ENCODE peak calls at places on chromosome 17, in nine cellular contexts. P is CD4-positive, alpha-beta memory T cell; M is cardiac fibroblast; V is BJ; W is kidney epithelial cell; B is heart left ventricle; N is SJCRH30; I is small intestine; R is A549. O is an unnamed sample.

GRCh38 chr17:62856594-62856993 is 48.5 kb upstream of the MARCHF10 start:
- DNase-seq in P (no peak), M (no peak), V (no peak), W (no peak), B (no peak), N (no peak), I (no peak), R (no peak), O (no peak)

GRCh38 chr17:71412803-71413202 is 708.0 kb upstream of the SOX9 start:
- DNase-seq in P (no peak), M (peak; percentile 84), V (peak; percentile 92), W (peak; percentile 96), B (no peak), N (no peak), I (no peak), R (peak; percentile 84), O (peak; percentile 89)

GRCh38 chr17:64331946-64332493 is 58.6 kb downstream of the PECAM1 start:
- DNase-seq in P (no peak), M (peak; percentile 88), V (no peak), W (no peak), B (peak; percentile 76), N (no peak), I (no peak), R (no peak), O (peak; percentile 47)

GRCh38 chr17:62705781-62706597 is 78.5 kb downstream of the MRC2 start:
- DNase-seq in P (no peak), M (peak; percentile 41), V (no peak), W (no peak), B (no peak), N (no peak), I (no peak), R (no peak), O (peak; percentile 21)

GRCh38 chr17:68035131-68035522 is 408 bp upstream of the KPNA2 start:
- DNase-seq in P (no peak), M (no peak), V (no peak), W (no peak), B (peak; percentile 94), N (peak; percentile 94), I (no peak), R (no peak), O (no peak)

GRCh38 chr17:50111687-50112655 is 16.8 kb downstream of the PDK2 start:
- DNase-seq in P (no peak), M (no peak), V (no peak), W (no peak), B (peak; percentile 81), N (no peak), I (peak; percentile 40), R (no peak), O (no peak)

GRCh38 chr17:79484600-79485398 is 126.1 kb downstream of the RBFOX3 start:
- DNase-seq in P (no peak), M (no peak), V (no peak), W (no peak), B (no peak), N (no peak), I (no peak), R (no peak), O (no peak)

GRCh38 chr17:62165378-62165722 is 100.3 kb upstream of the MED13 start:
- DNase-seq in P (no peak), M (no peak), V (no peak), W (no peak), B (no peak), N (no peak), I (peak; percentile 91), R (no peak), O (no peak)

GRCh38 chr17:60864674-60865080 is 187.0 kb downstream of the BCAS3 start:
- DNase-seq in P (no peak), M (no peak), V (no peak), W (no peak), B (no peak), N (no peak), I (no peak), R (no peak), O (no peak)

GRCh38 chr17:69447726-69448125 is 33.2 kb downstream of the MAP2K6 start:
- DNase-seq in P (no peak), M (no peak), V (no peak), W (no peak), B (peak; percentile 23), N (no peak), I (no peak), R (no peak), O (no peak)

GRCh38 chr17:64150237-64151015 is 20.5 kb upstream of the ERN1 start:
- DNase-seq in P (no peak), M (peak; percentile 56), V (no peak), W (no peak), B (no peak), N (no peak), I (peak; percentile 80), R (peak; percentile 27), O (no peak)

GRCh38 chr17:17516941-17517720 is 20.9 kb upstream of the RASD1 start:
- DNase-seq in P (no peak), M (no peak), V (no peak), W (no peak), B (no peak), N (no peak), I (no peak), R (no peak), O (no peak)

GRCh38 chr17:49925916-49926315 is 43.1 kb upstream of the DLX4 start:
- DNase-seq in P (no peak), M (no peak), V (no peak), W (no peak), B (peak; percentile 19), N (no peak), I (no peak), R (no peak), O (peak; percentile 24)

GRCh38 chr17:83061586-83061985 is 17.8 kb upstream of the METRNL start:
- DNase-seq in P (no peak), M (no peak), V (no peak), W (no peak), B (no peak), N (no peak), I (no peak), R (no peak), O (no peak)

GRCh38 chr17:76968707-76969597 is 100.7 kb downstream of the MGAT5B start:
- DNase-seq in P (peak; percentile 49), M (peak; percentile 6), V (no peak), W (no peak), B (no peak), N (peak; percentile 29), I (peak; percentile 33), R (no peak), O (peak; percentile 2)

GRCh38 chr17:44310612-44311376 is 2.4 kb downstream of the RUNDC3A start:
- DNase-seq in P (no peak), M (no peak), V (no peak), W (no peak), B (no peak), N (no peak), I (no peak), R (no peak), O (no peak)

GRCh38 chr17:44308320-44308818 is at the start of gene RUNDC3A:
- DNase-seq in P (peak; percentile 84), M (peak; percentile 86), V (no peak), W (no peak), B (peak; percentile 89), N (peak; percentile 93), I (peak; percentile 44), R (peak; percentile 80), O (peak; percentile 70)

GRCh38 chr17:44310188-44310587 is 1.8 kb downstream of the RUNDC3A start:
- DNase-seq in P (no peak), M (no peak), V (no peak), W (no peak), B (no peak), N (no peak), I (no peak), R (no peak), O (no peak)

GRCh38 chr17:44308865-44309264 is 464 bp downstream of the RUNDC3A start:
- DNase-seq in P (no peak), M (no peak), V (no peak), W (no peak), B (no peak), N (no peak), I (no peak), R (no peak), O (no peak)

DNA sequence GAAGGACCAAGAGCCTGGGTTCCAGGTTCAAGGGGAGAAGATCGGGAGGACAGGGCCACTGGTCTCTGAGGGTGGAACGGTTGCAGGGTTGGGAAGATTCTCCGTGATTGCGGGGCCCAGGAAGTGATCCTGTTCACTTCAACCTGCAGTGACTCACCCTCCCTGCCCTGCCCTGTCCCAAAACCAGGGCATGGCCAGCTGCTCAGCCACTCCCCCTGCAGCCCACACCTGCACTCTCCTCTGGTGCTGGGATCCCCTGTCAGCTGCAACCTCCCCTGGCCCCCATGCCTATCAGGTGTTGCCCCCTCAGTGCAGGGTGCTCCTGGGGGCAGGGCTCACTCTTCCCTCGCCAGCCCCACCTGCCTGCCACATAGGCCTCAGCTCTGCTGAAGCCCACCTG is 1.1 kb downstream of the RUNDC3A start:
- DNase-seq in P (no peak), M (no peak), V (no peak), W (no peak), B (no peak), N (no peak), I (no peak), R (no peak), O (no peak)
- H3K4me3 ChIP-seq in P (no peak overlapping the region), M (no peak overlapping the region), V (no peak overlapping the region), W (no peak overlapping the region), B (no peak overlapping the region), N (no peak overlapping the region), I (no peak overlapping the region), R (no peak overlapping the region), O (no peak overlapping the region)

DNA sequence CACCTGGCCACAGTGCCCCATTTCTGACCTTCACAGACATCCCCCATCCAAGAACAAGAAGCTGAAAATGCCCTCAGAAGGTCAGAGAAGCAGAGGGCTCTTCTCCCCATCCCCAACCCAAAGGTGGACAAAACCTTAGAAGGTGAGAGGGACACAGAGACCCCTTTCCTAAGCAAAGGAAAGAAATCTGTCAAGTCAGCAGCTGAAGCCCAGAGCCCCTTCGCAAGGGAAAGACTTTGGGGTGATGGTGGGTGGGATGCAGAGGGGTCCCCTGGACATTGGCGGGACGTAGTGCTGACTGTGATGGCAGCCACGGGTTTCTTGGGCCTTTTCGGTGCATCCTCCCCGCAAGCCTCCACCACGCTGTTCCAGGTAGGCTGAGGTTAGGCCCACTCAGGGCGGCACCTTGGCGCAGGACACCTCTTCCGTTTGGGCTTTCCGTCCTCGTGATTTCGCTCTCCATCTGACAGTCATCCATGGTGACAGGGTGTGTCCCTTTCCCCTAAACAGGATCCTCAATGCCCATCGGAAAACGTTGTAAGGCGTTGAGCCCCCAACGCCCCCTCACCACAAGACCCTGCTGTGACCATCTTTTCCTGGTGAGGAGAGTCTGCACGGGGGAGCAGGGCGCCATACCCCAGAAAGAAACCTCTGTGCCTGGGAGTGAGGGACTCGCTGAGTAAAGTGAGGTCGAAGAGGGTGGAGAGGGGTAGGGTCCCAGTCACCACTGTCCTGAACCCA is 10.7 kb upstream of the GSDMA start:
- DNase-seq in P (no peak), M (no peak), V (no peak), W (no peak), B (no peak), N (no peak), I (no peak), R (no peak), O (no peak)
- H3K4me3 ChIP-seq in P (no peak overlapping the region), M (peak overlapping the region; percentile 43), V (peak overlapping the region; percentile 27), W (peak overlapping the region; percentile 25), B (peak overlapping the region; percentile 56), N (no peak overlapping the region), I (no peak overlapping the region), R (peak overlapping the region; percentile 42), O (peak overlapping the region; percentile 61)

GRCh38 chr17:75778861-75779249 is 5.8 kb upstream of the UNK start:
- DNase-seq in P (peak; percentile 67), M (no peak), V (no peak), W (no peak), B (no peak), N (no peak), I (peak; percentile 64), R (peak; percentile 74), O (no peak)
- H3K4me3 ChIP-seq in P (peak overlapping the region; percentile 92), M (peak overlapping the region; percentile 90), V (peak overlapping the region; percentile 94), W (peak overlapping the region; percentile 91), B (peak overlapping the region; percentile 87), N (peak overlapping the region; percentile 89), I (peak overlapping the region; percentile 99), R (peak overlapping the region; percentile 69), O (peak overlapping the region; percentile 93)

GRCh38 chr17:81166033-81166472 is at the start of gene AATK:
- DNase-seq in P (no peak), M (no peak), V (no peak), W (no peak), B (no peak), N (no peak), I (no peak), R (no peak), O (no peak)
- H3K4me3 ChIP-seq in P (no peak within 1 kb of the TSS), M (no peak within 1 kb of the TSS), V (peak within 1 kb of the TSS; percentile 23), W (peak within 1 kb of the TSS; percentile 17), B (peak within 1 kb of the TSS; percentile 53), N (peak within 1 kb of the TSS; percentile 91), I (no peak within 1 kb of the TSS), R (peak within 1 kb of the TSS; percentile 50), O (peak within 1 kb of the TSS; percentile 31)

O was measured in fibroblast of the aortic adventitia.